ENCODE peak calls at places on chromosome 9, in five cellular contexts. R is central memory CD4-positive, alpha-beta T cell; I is ELF-1; W is EL; C is DMS79 treated with DMSO at 0.1 percent for 48 hours. B is an unnamed sample.

GRCh38 chr9:129394920-129395279 is 216.8 kb upstream of the IER5L start:
- DNase-seq in R (no peak), I (no peak), W (no peak), C (no peak), B (no peak)

GRCh38 chr9:115115924-115116323 is 2.0 kb downstream of the TNC start:
- DNase-seq in R (no peak), I (no peak), W (peak), C (no peak), B (no peak)

GRCh38 chr9:21964925-21965385 is 29.2 kb downstream of the CDKN2A start:
- DNase-seq in R (peak), I (peak), W (peak), C (no peak), B (peak)

GRCh38 chr9:95009459-95009858 is 283.0 kb downstream of the AOPEP start:
- DNase-seq in R (no peak), I (no peak), W (no peak), C (peak), B (no peak)

GRCh38 chr9:34254966-34255825 is 73.9 kb downstream of the KIF24 start:
- DNase-seq in R (no peak), I (no peak), W (peak), C (no peak), B (no peak)

GRCh38 chr9:5838884-5839571 is 6.1 kb upstream of the ERMP1 start:
- DNase-seq in R (no peak), I (peak), W (peak), C (no peak), B (no peak)

GRCh38 chr9:128175102-128175563 is 15.1 kb downstream of the BBLN start:
- DNase-seq in R (no peak), I (no peak), W (peak), C (no peak), B (no peak)

GRCh38 chr9:21023861-21024260 is 7.6 kb downstream of the HACD4 start:
- DNase-seq in R (no peak), I (no peak), W (no peak), C (no peak), B (no peak)

GRCh38 chr9:93043122-93043521 is 15.4 kb upstream of the SUSD3 start:
- DNase-seq in R (no peak), I (no peak), W (no peak), C (no peak), B (peak)

GRCh38 chr9:94993141-94993820 is 266.8 kb downstream of the AOPEP start:
- DNase-seq in R (no peak), I (no peak), W (no peak), C (no peak), B (no peak)

GRCh38 chr9:91758491-91758981 is 191.5 kb downstream of the ROR2 start:
- DNase-seq in R (peak), I (peak), W (peak), C (no peak), B (no peak)

GRCh38 chr9:112140936-112141335 is 34.2 kb downstream of the SUSD1 start:
- DNase-seq in R (no peak), I (no peak), W (no peak), C (no peak), B (no peak)

GRCh38 chr9:137459147-137459600 is at the start of gene NSMF:
- DNase-seq in R (peak), I (peak), W (peak), C (peak), B (peak)

GRCh38 chr9:14868772-14869583 is 41.2 kb downstream of the FREM1 start:
- DNase-seq in R (no peak), I (no peak), W (no peak), C (no peak), B (no peak)

GRCh38 chr9:16358751-16359150 is 511.7 kb downstream of the BNC2 start:
- DNase-seq in R (no peak), I (no peak), W (no peak), C (no peak), B (no peak)

GRCh38 chr9:130301483-130302286 is 36.1 kb downstream of the HMCN2 start:
- DNase-seq in R (no peak), I (no peak), W (peak), C (no peak), B (no peak)

GRCh38 chr9:93071464-93071863 is 13.0 kb downstream of the SUSD3 start:
- DNase-seq in R (no peak), I (peak), W (peak), C (no peak), B (no peak)

GRCh38 chr9:8815219-8815618 is 1015.6 kb upstream of the DMAC1 start:
- DNase-seq in R (no peak), I (no peak), W (no peak), C (no peak), B (no peak)

GRCh38 chr9:101814064-101814463 is 75.6 kb upstream of the GRIN3A start:
- DNase-seq in R (no peak), I (no peak), W (no peak), C (no peak), B (no peak)

GRCh38 chr9:76873056-76873792 is 32.7 kb downstream of the PRUNE2 start:
- DNase-seq in R (no peak), I (peak), W (peak), C (peak), B (no peak)

GRCh38 chr9:117411547-117411946 is 3.3 kb downstream of the ASTN2 start:
- DNase-seq in R (no peak), I (peak), W (peak), C (peak), B (no peak)

GRCh38 chr9:138098116-138098907 is 220.7 kb downstream of the CACNA1B start:
- DNase-seq in R (no peak), I (no peak), W (no peak), C (no peak), B (no peak)

GRCh38 chr9:136901516-136902258 is 15.4 kb downstream of the TRAF2 start:
- DNase-seq in R (peak), I (no peak), W (peak), C (no peak), B (peak)